ENCODE peak calls at places on chromosomes 13 and 19, in five cellular contexts. P, G, K, F and D are unnamed samples.

GRCh38 chr19:2495651-2496316 is 19.9 kb downstream of the GADD45B start:
- DNase-seq in P (no peak), G (peak), K (no peak), F (no peak), D (peak)

GRCh38 chr19:11261902-11262839 is at the start of gene DOCK6:
- DNase-seq in P (no peak), G (no peak), K (no peak), F (peak), D (no peak)

GRCh38 chr13:113497217-113497616 is 6.7 kb upstream of the DCUN1D2 start:
- DNase-seq in P (no peak), G (no peak), K (no peak), F (no peak), D (no peak)

GRCh38 chr19:582497-583197 is 7.0 kb upstream of the HCN2 start:
- DNase-seq in P (no peak), G (peak), K (no peak), F (no peak), D (peak)

GRCh38 chr13:93425411-93425810 is 198.8 kb downstream of the GPC6 start:
- DNase-seq in P (no peak), G (no peak), K (no peak), F (no peak), D (peak)

GRCh38 chr13:36712785-36713184 is 39.0 kb downstream of the SERTM1 start:
- DNase-seq in P (peak), G (peak), K (no peak), F (no peak), D (no peak)

GRCh38 chr13:102460806-102461205 is 59.0 kb upstream of the FGF14 start:
- DNase-seq in P (no peak), G (no peak), K (no peak), F (no peak), D (no peak)

GRCh38 chr13:101728615-101729014 is 276.1 kb downstream of the ITGBL1 start:
- DNase-seq in P (no peak), G (no peak), K (no peak), F (no peak), D (no peak)

GRCh38 chr13:107867701-107868661 is 347.4 kb downstream of the LIG4 start:
- DNase-seq in P (no peak), G (peak), K (no peak), F (peak), D (peak)

GRCh38 chr19:57841364-57841763 is 8.3 kb upstream of the ZNF587 start:
- DNase-seq in P (no peak), G (no peak), K (no peak), F (no peak), D (no peak)

GRCh38 chr13:101390461-101390860 is 25.8 kb downstream of the NALCN start:
- DNase-seq in P (peak), G (no peak), K (no peak), F (no peak), D (peak)

GRCh38 chr19:17447704-17448189 is 721 bp downstream of the TMEM221 start:
- DNase-seq in P (no peak), G (no peak), K (no peak), F (no peak), D (no peak)

GRCh38 chr13:107466326-107466725 is 749.0 kb downstream of the LIG4 start:
- DNase-seq in P (peak), G (no peak), K (no peak), F (no peak), D (no peak)

GRCh38 chr13:31587696-31588266 is 151.5 kb upstream of the RXFP2 start:
- DNase-seq in P (no peak), G (peak), K (no peak), F (no peak), D (no peak)

GRCh38 chr13:105442941-105443340 is 1092.5 kb downstream of the EFNB2 start:
- DNase-seq in P (peak), G (peak), K (peak), F (no peak), D (peak)

GRCh38 chr13:59086147-59086546 is 1077.6 kb downstream of the DIAPH3 start:
- DNase-seq in P (peak), G (peak), K (no peak), F (no peak), D (peak)

GRCh38 chr13:113664751-113665581 is 2.1 kb upstream of the GRK1 start:
- DNase-seq in P (no peak), G (no peak), K (no peak), F (peak), D (no peak)

GRCh38 chr13:100584901-100585300 is 3.7 kb downstream of the GGACT start:
- DNase-seq in P (no peak), G (no peak), K (no peak), F (no peak), D (no peak)

GRCh38 chr13:62185631-62186256 is 770.1 kb upstream of the PCDH20 start:
- DNase-seq in P (no peak), G (no peak), K (no peak), F (no peak), D (no peak)

GRCh38 chr13:42377640-42378382 is 105.9 kb downstream of the AKAP11 start:
- DNase-seq in P (no peak), G (peak), K (no peak), F (no peak), D (no peak)

GRCh38 chr19:14577885-14578427 is 4.9 kb upstream of the CLEC17A start:
- DNase-seq in P (no peak), G (no peak), K (no peak), F (no peak), D (no peak)

GRCh38 chr19:4172861-4173473 is 9.4 kb downstream of the SIRT6 start:
- DNase-seq in P (no peak), G (peak), K (no peak), F (peak), D (no peak)

GRCh38 chr13:99987180-99988047 is 5.8 kb downstream of the ZIC2 start:
- DNase-seq in P (no peak), G (no peak), K (no peak), F (no peak), D (no peak)